ENCODE peak calls at places on chromosomes 16 and 17, in eight cellular contexts. O is LNCaP clone FGC; V is cardiac muscle cell; T is AG04449; J is uterus; P is upper lobe of right lung; B is Caco-2; R is CD4-positive, alpha-beta T cell. S is an unnamed sample.

GRCh38 chr16:10868562-10869469 is 8.2 kb upstream of the CIITA start:
- DNase-seq in O (no peak), V (no peak), T (no peak), J (peak), P (peak), B (no peak), R (no peak), S (no peak)

GRCh38 chr17:27536781-27537180 is 80.5 kb downstream of the KSR1 start:
- DNase-seq in O (no peak), V (no peak), T (no peak), J (no peak), P (peak), B (no peak), R (no peak), S (no peak)

GRCh38 chr17:69597898-69598692 is 183.6 kb downstream of the MAP2K6 start:
- DNase-seq in O (no peak), V (peak), T (no peak), J (no peak), P (no peak), B (no peak), R (no peak), S (no peak)

GRCh38 chr17:60832206-60832605 is 154.6 kb downstream of the BCAS3 start:
- DNase-seq in O (no peak), V (peak), T (no peak), J (no peak), P (no peak), B (no peak), R (no peak), S (no peak)

GRCh38 chr17:39576187-39576586 is 31.5 kb downstream of the NEUROD2 start:
- DNase-seq in O (no peak), V (no peak), T (no peak), J (no peak), P (no peak), B (no peak), R (no peak), S (no peak)

GRCh38 chr17:78529251-78529650 is 47.9 kb downstream of the DNAH17 start:
- DNase-seq in O (no peak), V (no peak), T (no peak), J (no peak), P (peak), B (no peak), R (no peak), S (no peak)

GRCh38 chr17:40329981-40330794 is 21.2 kb downstream of the RARA start:
- DNase-seq in O (peak), V (no peak), T (no peak), J (peak), P (peak), B (no peak), R (no peak), S (peak)

GRCh38 chr17:39244016-39244599 is 18.4 kb upstream of the STAC2 start:
- DNase-seq in O (no peak), V (no peak), T (no peak), J (no peak), P (no peak), B (no peak), R (no peak), S (no peak)

GRCh38 chr16:85330694-85331188 is 218.5 kb upstream of the CIBAR2 start:
- DNase-seq in O (peak), V (peak), T (peak), J (no peak), P (no peak), B (peak), R (no peak), S (peak)

GRCh38 chr17:77127735-77128361 is 12.9 kb upstream of the SEC14L1 start:
- DNase-seq in O (no peak), V (peak), T (no peak), J (no peak), P (peak), B (no peak), R (peak), S (peak)

GRCh38 chr16:86628614-86629013 is 50.3 kb downstream of the FOXL1 start:
- DNase-seq in O (no peak), V (no peak), T (peak), J (no peak), P (no peak), B (no peak), R (no peak), S (no peak)

GRCh38 chr16:27686926-27687325 is 137.0 kb downstream of the KATNIP start:
- DNase-seq in O (no peak), V (no peak), T (no peak), J (no peak), P (no peak), B (no peak), R (no peak), S (no peak)

GRCh38 chr16:70661534-70661917 is 15.2 kb downstream of the IL34 start:
- DNase-seq in O (no peak), V (no peak), T (no peak), J (peak), P (no peak), B (no peak), R (no peak), S (no peak)

GRCh38 chr17:31413871-31414589 is 22.6 kb downstream of the RAB11FIP4 start:
- DNase-seq in O (no peak), V (peak), T (peak), J (no peak), P (no peak), B (no peak), R (no peak), S (no peak)

GRCh38 chr17:48636177-48637018 is 10.2 kb upstream of the HOXB9 start:
- DNase-seq in O (no peak), V (peak), T (no peak), J (peak), P (peak), B (peak), R (peak), S (no peak)

GRCh38 chr17:48570325-48571023 is 7.7 kb downstream of the HOXB4 start:
- DNase-seq in O (no peak), V (no peak), T (no peak), J (no peak), P (no peak), B (no peak), R (no peak), S (no peak)

GRCh38 chr17:80790981-80791742 is 200.5 kb upstream of the CHMP6 start:
- DNase-seq in O (no peak), V (no peak), T (no peak), J (no peak), P (no peak), B (peak), R (no peak), S (no peak)

GRCh38 chr16:17173134-17173729 is 297.5 kb downstream of the XYLT1 start:
- DNase-seq in O (no peak), V (peak), T (peak), J (peak), P (peak), B (no peak), R (no peak), S (no peak)

GRCh38 chr17:65277576-65277975 is 140.4 kb downstream of the RGS9 start:
- DNase-seq in O (no peak), V (peak), T (no peak), J (no peak), P (no peak), B (no peak), R (no peak), S (no peak)

GRCh38 chr17:42009170-42009569 is 8.1 kb downstream of the DNAJC7 start:
- DNase-seq in O (no peak), V (no peak), T (no peak), J (no peak), P (no peak), B (peak), R (no peak), S (no peak)

GRCh38 chr17:82787081-82787848 is 35.4 kb downstream of the TBCD start:
- DNase-seq in O (no peak), V (no peak), T (no peak), J (no peak), P (no peak), B (no peak), R (no peak), S (peak)

GRCh38 chr16:79628501-79628975 is 28.0 kb upstream of the MAF start:
- DNase-seq in O (no peak), V (peak), T (no peak), J (no peak), P (no peak), B (no peak), R (no peak), S (no peak)

GRCh38 chr16:84993926-84994325 is 17.4 kb downstream of the ZDHHC7 start:
- DNase-seq in O (no peak), V (no peak), T (no peak), J (no peak), P (no peak), B (no peak), R (no peak), S (no peak)

GRCh38 chr17:51814521-51814920 is 344.0 kb downstream of the CA10 start:
- DNase-seq in O (no peak), V (no peak), T (no peak), J (no peak), P (no peak), B (no peak), R (no peak), S (peak)

GRCh38 chr16:12559714-12560113 is 244.0 kb downstream of the CPPED1 start:
- DNase-seq in O (no peak), V (no peak), T (no peak), J (no peak), P (no peak), B (no peak), R (no peak), S (no peak)

GRCh38 chr17:19762515-19762961 is 14.4 kb upstream of the ALDH3A1 start:
- DNase-seq in O (no peak), V (peak), T (no peak), J (peak), P (peak), B (peak), R (peak), S (peak)

GRCh38 chr17:391850-392249 is 39.2 kb upstream of the RPH3AL start:
- DNase-seq in O (no peak), V (no peak), T (no peak), J (no peak), P (no peak), B (no peak), R (no peak), S (no peak)

GRCh38 chr16:54437921-54438320 is 151.3 kb upstream of the IRX3 start:
- DNase-seq in O (no peak), V (no peak), T (no peak), J (no peak), P (no peak), B (no peak), R (no peak), S (no peak)

GRCh38 chr16:54289242-54290051 is 2.9 kb upstream of the IRX3 start:
- DNase-seq in O (no peak), V (peak), T (no peak), J (no peak), P (no peak), B (no peak), R (no peak), S (no peak)

GRCh38 chr17:78879679-78880186 is 23.3 kb downstream of the CEP295NL start:
- DNase-seq in O (no peak), V (peak), T (peak), J (peak), P (peak), B (no peak), R (peak), S (no peak)

GRCh38 chr16:89015271-89015859 is 38.4 kb upstream of the CBFA2T3 start:
- DNase-seq in O (no peak), V (no peak), T (no peak), J (no peak), P (peak), B (no peak), R (no peak), S (no peak)

GRCh38 chr17:45311762-45312476 is 4.9 kb downstream of the MAP3K14 start:
- DNase-seq in O (no peak), V (no peak), T (no peak), J (peak), P (peak), B (peak), R (peak), S (peak)

DNA sequence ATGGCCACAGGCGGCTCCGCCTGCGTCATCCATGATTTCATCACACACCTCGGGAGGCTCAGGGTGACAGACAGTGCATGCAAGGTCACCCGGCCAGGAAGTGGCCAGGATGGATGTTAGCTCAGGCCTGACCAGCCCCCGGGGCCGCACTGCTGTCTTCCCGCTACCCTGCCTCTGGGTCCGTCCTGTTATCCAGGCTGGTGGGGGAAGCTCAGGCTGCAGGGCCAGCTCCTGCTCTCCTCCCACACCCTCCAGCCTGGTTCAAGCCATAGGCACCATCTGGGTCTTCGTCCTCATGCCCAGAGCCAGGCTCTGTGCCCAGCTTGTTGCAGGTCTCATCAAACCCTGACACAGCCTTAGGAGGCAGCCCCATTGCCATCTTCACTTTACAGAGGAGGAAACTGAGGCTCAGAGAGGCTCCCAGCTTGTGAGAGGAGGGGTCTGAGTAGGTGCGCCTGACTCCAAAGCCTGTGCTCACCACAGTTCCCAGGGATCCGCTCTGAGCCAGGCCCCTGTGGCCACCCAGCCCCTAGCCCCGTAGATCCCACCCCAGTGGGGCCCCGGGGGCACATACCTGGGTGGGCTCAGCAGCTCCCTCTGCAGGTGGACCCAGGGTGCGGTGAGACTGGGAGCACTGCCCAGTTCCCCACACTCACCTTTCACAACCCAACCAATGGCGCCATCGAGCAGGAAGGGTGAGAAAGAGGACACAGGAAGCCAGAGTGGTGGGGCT is 414 bp upstream of the ADGRG3 start:
- DNase-seq in O (no peak), V (peak), T (no peak), J (no peak), P (peak), B (peak), R (no peak), S (no peak)
- TF ChIP-seq CTCF in O (peak), V (peak), T (no peak), J (no peak), P (no peak), B (peak), R (no peak), S (no peak)

GRCh38 chr16:78571434-78571833 is 472.0 kb downstream of the WWOX start:
- DNase-seq in O (no peak), V (no peak), T (no peak), J (no peak), P (no peak), B (no peak), R (no peak), S (no peak)

GRCh38 chr16:78571880-78572279 is 472.4 kb downstream of the WWOX start:
- DNase-seq in O (no peak), V (peak), T (no peak), J (no peak), P (no peak), B (no peak), R (no peak), S (no peak)

GRCh38 chr16:78567713-78568112 is 468.3 kb downstream of the WWOX start:
- DNase-seq in O (no peak), V (no peak), T (no peak), J (no peak), P (no peak), B (no peak), R (no peak), S (no peak)

GRCh38 chr16:78574571-78574970 is 475.1 kb downstream of the WWOX start:
- DNase-seq in O (no peak), V (no peak), T (no peak), J (no peak), P (no peak), B (no peak), R (no peak), S (no peak)

GRCh38 chr16:78570409-78571141 is 471.1 kb downstream of the WWOX start:
- DNase-seq in O (no peak), V (no peak), T (no peak), J (no peak), P (no peak), B (no peak), R (no peak), S (no peak)
- TF ChIP-seq CTCF in O (no peak), V (no peak), T (no peak), J (no peak), P (no peak), B (no peak), R (no peak), S (no peak)

GRCh38 chr16:73058616-73059409 is 10.9 kb upstream of the ZFHX3 start:
- DNase-seq in O (no peak), V (peak), T (no peak), J (no peak), P (peak), B (peak), R (no peak), S (no peak)

GRCh38 chr16:73059779-73060178 is 11.9 kb upstream of the ZFHX3 start:
- DNase-seq in O (no peak), V (no peak), T (no peak), J (no peak), P (no peak), B (no peak), R (no peak), S (no peak)

GRCh38 chr16:73056911-73057310 is 9.0 kb upstream of the ZFHX3 start:
- DNase-seq in O (no peak), V (peak), T (no peak), J (no peak), P (no peak), B (no peak), R (no peak), S (no peak)

GRCh38 chr16:73057369-73058210 is 9.7 kb upstream of the ZFHX3 start:
- DNase-seq in O (no peak), V (peak), T (no peak), J (no peak), P (peak), B (peak), R (no peak), S (no peak)

DNA sequence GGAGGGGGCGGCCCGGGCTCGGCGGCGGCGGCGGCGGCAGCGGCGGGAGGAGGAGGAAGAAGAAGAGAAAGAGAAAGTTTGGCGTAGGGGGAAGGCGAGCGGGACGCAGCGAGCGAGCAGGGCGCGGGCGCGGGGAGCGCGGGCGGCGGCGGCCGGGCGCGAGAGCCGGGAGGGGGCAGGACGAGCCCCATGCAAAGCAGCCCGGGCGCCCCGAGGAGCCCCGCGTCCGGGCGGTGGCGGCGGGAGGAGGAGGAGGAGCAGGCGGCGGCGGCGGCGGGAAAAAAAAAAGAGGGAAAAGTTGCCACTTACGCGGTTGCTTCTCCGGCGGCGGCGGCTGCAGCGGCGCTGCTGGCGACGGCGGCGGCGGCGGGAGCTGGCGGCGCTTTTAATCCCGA is 10.3 kb upstream of the ZFHX3 start:
- DNase-seq in O (no peak), V (peak), T (no peak), J (no peak), P (peak), B (peak), R (peak), S (no peak)
- TF ChIP-seq CTCF in O (no peak), V (no peak), T (no peak), J (no peak), P (no peak), B (no peak), R (no peak), S (no peak)

GRCh38 chr17:30186761-30187160 is 48.7 kb downstream of the SLC6A4 start:
- DNase-seq in O (no peak), V (no peak), T (no peak), J (no peak), P (no peak), B (no peak), R (no peak), S (no peak)

GRCh38 chr17:30191072-30191471 is 44.4 kb downstream of the SLC6A4 start:
- DNase-seq in O (no peak), V (no peak), T (no peak), J (no peak), P (no peak), B (no peak), R (no peak), S (no peak)

GRCh38 chr17:30187528-30187927 is 48.0 kb downstream of the SLC6A4 start:
- DNase-seq in O (no peak), V (no peak), T (no peak), J (no peak), P (no peak), B (no peak), R (no peak), S (no peak)

DNA sequence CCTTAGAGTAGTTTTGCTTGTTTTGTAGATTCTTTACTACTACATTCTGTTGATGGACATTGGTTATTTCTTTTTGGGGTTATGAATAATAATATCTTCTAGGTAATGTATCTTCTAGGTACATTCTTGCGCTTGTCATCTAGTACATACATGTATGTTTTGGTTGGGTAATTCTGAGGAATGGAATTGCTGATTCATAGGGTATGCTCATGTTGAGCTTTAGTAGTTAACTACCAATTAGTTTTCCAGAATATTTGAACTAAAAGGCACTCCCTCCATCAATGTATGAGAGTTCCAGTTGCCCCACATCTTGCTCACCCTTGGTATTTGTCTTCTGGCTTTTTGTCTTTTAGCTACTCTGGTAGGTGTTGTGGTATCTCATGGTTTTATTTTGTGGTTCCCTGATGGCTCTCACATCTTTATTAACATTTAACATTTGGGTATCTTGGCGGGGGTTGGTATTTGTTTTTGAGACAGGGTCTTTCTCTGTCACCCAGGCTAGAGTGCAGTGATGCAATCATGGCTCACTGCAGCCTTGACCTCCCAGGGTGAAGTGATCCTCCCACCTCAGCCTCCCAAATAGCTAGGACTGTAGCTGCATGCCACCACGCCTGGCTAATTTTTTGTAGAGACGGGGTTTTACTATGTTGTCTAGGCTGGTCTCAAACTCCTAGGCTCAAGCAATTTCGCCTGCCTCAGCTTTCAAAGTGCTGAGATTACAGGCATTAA is 47.1 kb downstream of the SLC6A4 start:
- DNase-seq in O (no peak), V (no peak), T (no peak), J (no peak), P (no peak), B (no peak), R (no peak), S (no peak)
- TF ChIP-seq CTCF in O (no peak), V (no peak), T (no peak), J (no peak), P (no peak), B (no peak), R (no peak), S (no peak)

S was measured in prostate gland.